ENCODE peak calls at places on chromosomes 11 and 22, in five cellular contexts. Q is amniotic stem cell, J is astrocyte of the spinal cord, D is frontal cortex, B is germinal center. Z is an unnamed sample.

GRCh38 chr22:23222033-23222840 is 41.9 kb downstream of the BCR start:
- DNase-seq in Q (no peak), J (no peak), D (no peak), B (no peak), Z (no peak)

GRCh38 chr11:85406841-85407240 is 220.3 kb downstream of the DLG2 start:
- DNase-seq in Q (no peak), J (no peak), D (no peak), B (no peak), Z (no peak)

GRCh38 chr11:71263391-71263790 is 11.0 kb upstream of the SHANK2 start:
- DNase-seq in Q (no peak), J (no peak), D (no peak), B (no peak), Z (no peak)

GRCh38 chr11:88089134-88089533 is 86.1 kb downstream of the RAB38 start:
- DNase-seq in Q (no peak), J (no peak), D (no peak), B (no peak), Z (no peak)

GRCh38 chr11:111097191-111097590 is 148.3 kb upstream of the POU2AF2 start:
- DNase-seq in Q (no peak), J (peak; percentile 22), D (no peak), B (no peak), Z (no peak)

GRCh38 chr11:23730307-23730998 is 766.4 kb upstream of the LUZP2 start:
- DNase-seq in Q (no peak), J (no peak), D (no peak), B (no peak), Z (no peak)

GRCh38 chr11:128624269-128625170 is 37.2 kb upstream of the ETS1 start:
- DNase-seq in Q (no peak), J (no peak), D (no peak), B (peak; percentile 89), Z (no peak)

GRCh38 chr11:35798423-35798822 is 135.8 kb downstream of the TRIM44 start:
- DNase-seq in Q (no peak), J (no peak), D (no peak), B (no peak), Z (no peak)

GRCh38 chr22:23166038-23166831 is 14.1 kb upstream of the BCR start:
- DNase-seq in Q (no peak), J (no peak), D (no peak), B (no peak), Z (no peak)

GRCh38 chr11:31690041-31690440 is 121.1 kb downstream of the PAX6 start:
- DNase-seq in Q (no peak), J (peak; percentile 7), D (no peak), B (no peak), Z (no peak)

GRCh38 chr11:94129505-94130335 is 1.1 kb downstream of the PANX1 start:
- DNase-seq in Q (no peak), J (peak; percentile 37), D (no peak), B (peak; percentile 29), Z (no peak)

GRCh38 chr11:133049244-133050019 is 482.9 kb downstream of the OPCML start:
- DNase-seq in Q (no peak), J (no peak), D (no peak), B (no peak), Z (no peak)

GRCh38 chr22:23178512-23179254 is 1.6 kb upstream of the BCR start:
- DNase-seq in Q (no peak), J (peak; percentile 48), D (peak; percentile 75), B (peak; percentile 82), Z (peak; percentile 8)

GRCh38 chr22:50505276-50505775 is 2.2 kb downstream of the LMF2 start:
- DNase-seq in Q (no peak), J (no peak), D (no peak), B (no peak), Z (no peak)

GRCh38 chr11:9146477-9146876 is 55.1 kb upstream of the SCUBE2 start:
- DNase-seq in Q (no peak), J (no peak), D (no peak), B (no peak), Z (no peak)

GRCh38 chr11:72483412-72484186 is 49.3 kb upstream of the CLPB start:
- DNase-seq in Q (no peak), J (peak; percentile 24), D (no peak), B (no peak), Z (no peak)

GRCh38 chr11:9301720-9302119 is 12.7 kb downstream of the TMEM41B start:
- DNase-seq in Q (no peak), J (no peak), D (no peak), B (no peak), Z (no peak)

GRCh38 chr22:28674121-28674563 is 5.5 kb downstream of the TTC28 start:
- DNase-seq in Q (peak; percentile 4), J (peak; percentile 71), D (no peak), B (peak; percentile 24), Z (peak; percentile 45)

GRCh38 chr11:58060939-58061672 is 30.4 kb downstream of the OR6Q1 start:
- DNase-seq in Q (no peak), J (no peak), D (no peak), B (no peak), Z (no peak)

GRCh38 chr11:77547863-77548551 is 41.7 kb upstream of the AQP11 start:
- DNase-seq in Q (peak; percentile 72), J (peak; percentile 75), D (peak; percentile 20), B (peak; percentile 33), Z (peak; percentile 41)

GRCh38 chr11:27456802-27457329 is 15.7 kb downstream of the LGR4 start:
- DNase-seq in Q (no peak), J (no peak), D (no peak), B (no peak), Z (no peak)

GRCh38 chr11:48013269-48013901 is 33.0 kb downstream of the PTPRJ start:
- DNase-seq in Q (no peak), J (no peak), D (no peak), B (peak; percentile 71), Z (no peak)

GRCh38 chr11:122678406-122678805 is 22.9 kb downstream of the UBASH3B start:
- DNase-seq in Q (no peak), J (no peak), D (no peak), B (no peak), Z (no peak)

GRCh38 chr11:128582496-128583366 is 4.6 kb downstream of the ETS1 start:
- DNase-seq in Q (peak; percentile 82), J (peak; percentile 95), D (no peak), B (no peak), Z (peak; percentile 74)

GRCh38 chr11:123233280-123233977 is 38.4 kb upstream of the CLMP start:
- DNase-seq in Q (no peak), J (no peak), D (no peak), B (no peak), Z (no peak)